ENCODE peak calls at places on chromosome 12, in eight cellular contexts. One of them, this sample, is unnamed.

GRCh38 chr12:22858849-22859569 is 234.0 kb downstream of the ETNK1 start:
- DNase-seq in lower leg skin: no peak
- DNase-seq in Calu3: no peak
- DNase-seq in RWPE1: no peak
- DNase-seq in AG09319: no peak
- DNase-seq in HFF-Myc: no peak
- DNase-seq in colonic mucosa: no peak
- DNase-seq in upper lobe of left lung: no peak
- DNase-seq in this sample: no peak

GRCh38 chr12:39587247-39587646 is 32.4 kb downstream of the ABCD2 start:
- DNase-seq in lower leg skin: no peak
- DNase-seq in Calu3: no peak
- DNase-seq in RWPE1: peak
- DNase-seq in AG09319: no peak
- DNase-seq in HFF-Myc: no peak
- DNase-seq in colonic mucosa: no peak
- DNase-seq in upper lobe of left lung: no peak
- DNase-seq in this sample: no peak

GRCh38 chr12:52428121-52428520 is 6.0 kb downstream of the KRT75 start:
- DNase-seq in lower leg skin: no peak
- DNase-seq in Calu3: no peak
- DNase-seq in RWPE1: no peak
- DNase-seq in AG09319: no peak
- DNase-seq in HFF-Myc: no peak
- DNase-seq in colonic mucosa: no peak
- DNase-seq in upper lobe of left lung: no peak
- DNase-seq in this sample: no peak

GRCh38 chr12:96501139-96501741 is 11.9 kb downstream of the CFAP54 start:
- DNase-seq in lower leg skin: no peak
- DNase-seq in Calu3: peak
- DNase-seq in RWPE1: peak
- DNase-seq in AG09319: no peak
- DNase-seq in HFF-Myc: peak
- DNase-seq in colonic mucosa: peak
- DNase-seq in upper lobe of left lung: peak
- DNase-seq in this sample: no peak

GRCh38 chr12:23662966-23663365 is 286.5 kb downstream of the SOX5 start:
- DNase-seq in lower leg skin: no peak
- DNase-seq in Calu3: no peak
- DNase-seq in RWPE1: no peak
- DNase-seq in AG09319: no peak
- DNase-seq in HFF-Myc: no peak
- DNase-seq in colonic mucosa: no peak
- DNase-seq in upper lobe of left lung: no peak
- DNase-seq in this sample: no peak

GRCh38 chr12:52285172-52285745 is 6.1 kb downstream of the KRT81 start:
- DNase-seq in lower leg skin: no peak
- DNase-seq in Calu3: no peak
- DNase-seq in RWPE1: peak
- DNase-seq in AG09319: no peak
- DNase-seq in HFF-Myc: no peak
- DNase-seq in colonic mucosa: no peak
- DNase-seq in upper lobe of left lung: no peak
- DNase-seq in this sample: no peak

GRCh38 chr12:95857151-95857550 is 1.6 kb upstream of the SNRPF start:
- DNase-seq in lower leg skin: no peak
- DNase-seq in Calu3: no peak
- DNase-seq in RWPE1: no peak
- DNase-seq in AG09319: no peak
- DNase-seq in HFF-Myc: no peak
- DNase-seq in colonic mucosa: no peak
- DNase-seq in upper lobe of left lung: no peak
- DNase-seq in this sample: no peak

GRCh38 chr12:112347521-112347920 is 34.7 kb downstream of the HECTD4 start:
- DNase-seq in lower leg skin: no peak
- DNase-seq in Calu3: no peak
- DNase-seq in RWPE1: no peak
- DNase-seq in AG09319: no peak
- DNase-seq in HFF-Myc: peak
- DNase-seq in colonic mucosa: no peak
- DNase-seq in upper lobe of left lung: no peak
- DNase-seq in this sample: no peak

GRCh38 chr12:42643881-42644579 is 54.5 kb upstream of the PRICKLE1 start:
- DNase-seq in lower leg skin: no peak
- DNase-seq in Calu3: no peak
- DNase-seq in RWPE1: no peak
- DNase-seq in AG09319: no peak
- DNase-seq in HFF-Myc: no peak
- DNase-seq in colonic mucosa: no peak
- DNase-seq in upper lobe of left lung: no peak
- DNase-seq in this sample: no peak

DNA sequence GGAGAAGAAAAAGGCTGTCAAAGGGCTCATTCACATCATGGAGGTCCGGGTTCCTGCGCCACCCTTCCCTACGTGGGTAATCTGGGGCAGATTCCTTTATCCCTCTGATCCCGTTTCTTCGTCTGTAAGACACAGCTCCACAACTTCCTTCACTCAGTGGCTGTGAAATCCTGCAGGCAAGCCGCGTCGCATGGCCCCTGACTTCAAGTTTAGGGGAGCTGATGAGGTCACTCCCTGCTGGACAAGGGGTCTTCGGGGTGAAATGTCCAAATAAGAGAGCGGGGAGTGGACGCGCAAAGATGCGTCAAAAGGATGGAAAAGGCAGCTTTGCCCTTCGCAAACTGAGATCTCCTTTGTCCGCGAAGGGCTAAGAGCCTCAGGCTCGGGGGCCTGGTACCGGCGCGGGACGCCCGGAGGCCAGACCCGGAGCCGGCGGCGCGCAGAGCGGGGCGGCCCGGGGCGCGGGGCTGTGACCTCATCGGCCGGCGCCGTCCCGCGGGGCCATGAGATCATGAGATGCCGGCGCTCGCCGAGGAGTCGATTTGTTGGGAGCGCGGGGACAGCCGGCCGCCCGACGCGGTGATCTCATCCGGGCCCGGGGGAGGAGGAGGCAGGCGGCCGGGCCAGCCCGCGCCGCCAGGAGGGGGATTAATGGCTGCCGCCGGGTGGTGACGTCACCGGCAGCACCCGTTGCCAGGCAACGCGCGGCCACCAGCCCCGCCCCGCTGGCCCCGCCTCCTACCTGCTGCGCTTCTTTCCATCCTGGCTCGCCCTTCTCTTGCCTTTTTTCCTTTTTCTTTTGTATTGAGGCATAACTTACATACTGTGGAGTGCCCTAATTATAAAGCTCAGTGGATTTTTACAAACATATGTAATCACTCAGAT is 62.1 kb downstream of the HRK start:
- DNase-seq in lower leg skin: peak
- DNase-seq in Calu3: peak
- DNase-seq in RWPE1: peak
- DNase-seq in AG09319: peak
- DNase-seq in HFF-Myc: peak
- DNase-seq in colonic mucosa: peak
- DNase-seq in upper lobe of left lung: peak
- DNase-seq in this sample: peak
- TF ChIP-seq CTCF in lower leg skin: no peak
- TF ChIP-seq CTCF in Calu3: no peak
- TF ChIP-seq CTCF in RWPE1: no peak
- TF ChIP-seq CTCF in AG09319: no peak
- TF ChIP-seq CTCF in HFF-Myc: no peak
- TF ChIP-seq CTCF in colonic mucosa: no peak
- TF ChIP-seq CTCF in upper lobe of left lung: peak
- TF ChIP-seq CTCF in this sample: no peak

GRCh38 chr12:77124767-77125166 is 59.4 kb upstream of the E2F7 start:
- DNase-seq in lower leg skin: no peak
- DNase-seq in Calu3: no peak
- DNase-seq in RWPE1: no peak
- DNase-seq in AG09319: no peak
- DNase-seq in HFF-Myc: no peak
- DNase-seq in colonic mucosa: no peak
- DNase-seq in upper lobe of left lung: no peak
- DNase-seq in this sample: no peak
- TF ChIP-seq CTCF in lower leg skin: no peak
- TF ChIP-seq CTCF in Calu3: no peak
- TF ChIP-seq CTCF in RWPE1: no peak
- TF ChIP-seq CTCF in AG09319: no peak
- TF ChIP-seq CTCF in HFF-Myc: no peak
- TF ChIP-seq CTCF in colonic mucosa: no peak
- TF ChIP-seq CTCF in upper lobe of left lung: no peak
- TF ChIP-seq CTCF in this sample: no peak

DNA sequence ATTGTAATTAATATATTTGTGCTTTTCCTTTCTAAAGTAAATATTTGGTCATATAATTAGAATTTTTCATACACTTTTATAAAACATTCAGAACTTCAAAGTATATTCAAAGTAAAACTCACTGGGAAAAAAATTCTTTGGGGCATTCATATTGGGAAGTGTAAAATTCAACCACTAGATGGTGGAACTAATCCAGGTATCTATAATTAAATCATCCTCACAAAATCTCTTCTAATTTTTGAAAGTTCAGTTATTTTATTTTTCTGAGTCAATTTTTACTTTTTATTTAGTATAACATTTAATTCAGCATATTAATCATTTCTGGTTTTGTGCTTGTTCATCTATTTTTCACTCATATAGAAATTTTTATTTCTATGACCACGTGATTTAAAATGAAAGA is 81.0 kb downstream of the NTS start:
- DNase-seq in lower leg skin: no peak
- DNase-seq in Calu3: no peak
- DNase-seq in RWPE1: peak
- DNase-seq in AG09319: no peak
- DNase-seq in HFF-Myc: no peak
- DNase-seq in colonic mucosa: no peak
- DNase-seq in upper lobe of left lung: no peak
- DNase-seq in this sample: no peak
- TF ChIP-seq CTCF in lower leg skin: no peak
- TF ChIP-seq CTCF in Calu3: no peak
- TF ChIP-seq CTCF in RWPE1: peak
- TF ChIP-seq CTCF in AG09319: no peak
- TF ChIP-seq CTCF in HFF-Myc: no peak
- TF ChIP-seq CTCF in colonic mucosa: no peak
- TF ChIP-seq CTCF in upper lobe of left lung: no peak
- TF ChIP-seq CTCF in this sample: no peak

GRCh38 chr12:13211191-13211858 is 14.8 kb downstream of the EMP1 start:
- DNase-seq in lower leg skin: no peak
- DNase-seq in Calu3: no peak
- DNase-seq in RWPE1: no peak
- DNase-seq in AG09319: no peak
- DNase-seq in HFF-Myc: no peak
- DNase-seq in colonic mucosa: no peak
- DNase-seq in upper lobe of left lung: no peak
- DNase-seq in this sample: no peak

GRCh38 chr12:13208533-13209278 is 12.2 kb downstream of the EMP1 start:
- DNase-seq in lower leg skin: no peak
- DNase-seq in Calu3: no peak
- DNase-seq in RWPE1: no peak
- DNase-seq in AG09319: no peak
- DNase-seq in HFF-Myc: no peak
- DNase-seq in colonic mucosa: no peak
- DNase-seq in upper lobe of left lung: no peak
- DNase-seq in this sample: no peak

GRCh38 chr12:13210022-13210539 is 13.6 kb downstream of the EMP1 start:
- DNase-seq in lower leg skin: no peak
- DNase-seq in Calu3: no peak
- DNase-seq in RWPE1: no peak
- DNase-seq in AG09319: no peak
- DNase-seq in HFF-Myc: no peak
- DNase-seq in colonic mucosa: no peak
- DNase-seq in upper lobe of left lung: no peak
- DNase-seq in this sample: no peak

GRCh38 chr12:13210543-13211190 is 14.1 kb downstream of the EMP1 start:
- DNase-seq in lower leg skin: no peak
- DNase-seq in Calu3: no peak
- DNase-seq in RWPE1: no peak
- DNase-seq in AG09319: no peak
- DNase-seq in HFF-Myc: no peak
- DNase-seq in colonic mucosa: no peak
- DNase-seq in upper lobe of left lung: no peak
- DNase-seq in this sample: no peak

GRCh38 chr12:13209279-13210021 is 12.9 kb downstream of the EMP1 start:
- DNase-seq in lower leg skin: no peak
- DNase-seq in Calu3: no peak
- DNase-seq in RWPE1: no peak
- DNase-seq in AG09319: no peak
- DNase-seq in HFF-Myc: no peak
- DNase-seq in colonic mucosa: no peak
- DNase-seq in upper lobe of left lung: no peak
- DNase-seq in this sample: no peak
- TF ChIP-seq CTCF in lower leg skin: no peak
- TF ChIP-seq CTCF in Calu3: no peak
- TF ChIP-seq CTCF in RWPE1: no peak
- TF ChIP-seq CTCF in AG09319: no peak
- TF ChIP-seq CTCF in HFF-Myc: no peak
- TF ChIP-seq CTCF in colonic mucosa: no peak
- TF ChIP-seq CTCF in upper lobe of left lung: no peak
- TF ChIP-seq CTCF in this sample: no peak

DNA sequence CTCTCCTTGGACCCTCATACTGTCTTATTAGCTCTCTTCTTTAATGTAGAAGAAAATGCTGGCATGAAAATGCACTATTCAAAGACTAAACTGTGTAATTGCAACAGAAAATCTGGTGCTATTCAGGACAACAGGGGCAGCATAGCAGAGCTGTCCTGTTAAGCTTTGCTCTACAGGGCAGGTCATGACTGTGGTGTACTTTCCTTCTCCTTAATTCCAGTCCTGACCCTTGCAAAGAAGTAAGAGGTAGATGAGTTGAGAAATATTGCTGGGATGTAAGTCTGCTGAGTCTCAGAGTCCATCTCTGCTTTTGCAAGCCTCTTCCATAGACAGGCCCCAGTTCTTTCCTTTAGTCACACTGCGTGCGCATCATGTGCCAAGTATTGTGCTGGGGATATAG is 52.6 kb upstream of the STK38L start:
- DNase-seq in lower leg skin: no peak
- DNase-seq in Calu3: no peak
- DNase-seq in RWPE1: no peak
- DNase-seq in AG09319: no peak
- DNase-seq in HFF-Myc: no peak
- DNase-seq in colonic mucosa: no peak
- DNase-seq in upper lobe of left lung: no peak
- DNase-seq in this sample: no peak
- TF ChIP-seq CTCF in lower leg skin: no peak
- TF ChIP-seq CTCF in Calu3: no peak
- TF ChIP-seq CTCF in RWPE1: no peak
- TF ChIP-seq CTCF in AG09319: no peak
- TF ChIP-seq CTCF in HFF-Myc: no peak
- TF ChIP-seq CTCF in colonic mucosa: no peak
- TF ChIP-seq CTCF in upper lobe of left lung: no peak
- TF ChIP-seq CTCF in this sample: no peak